ENCODE peak calls at places on chromosomes 11 and 22, in eight cellular contexts. K is psoas muscle; M is CD8-positive, alpha-beta T cell; Y is heart left ventricle; L is adrenal gland; I is Caco-2; U is IMR-90; T is Karpas-422. F is an unnamed sample.

GRCh38 chr11:63558459-63559157 is 4.6 kb downstream of the PLAAT2 start:
- DNase-seq in I (no peak), T (no peak), K (no peak), Y (no peak), U (no peak), M (no peak), L (no peak), F (no peak)

GRCh38 chr11:118908931-118909618 is 16.7 kb downstream of the BCL9L start:
- DNase-seq in Y (peak; percentile 86), L (peak; percentile 90), M (no peak), T (no peak), K (peak; percentile 84), I (peak; percentile 84), U (peak; percentile 92), F (no peak)

GRCh38 chr11:32088117-32088941 is 2.5 kb upstream of the RCN1 start:
- DNase-seq in L (peak; percentile 81), M (no peak), I (no peak), Y (peak; percentile 67), U (peak; percentile 91), T (no peak), K (no peak), F (no peak)

GRCh38 chr11:116281173-116282160 is 491.3 kb downstream of the BUD13 start:
- DNase-seq in U (no peak), K (no peak), Y (no peak), T (no peak), M (no peak), L (no peak), I (no peak), F (no peak)

GRCh38 chr11:76823481-76824028 is 37.2 kb upstream of the ACER3 start:
- DNase-seq in U (peak; percentile 76), T (no peak), L (no peak), I (peak; percentile 49), K (no peak), M (no peak), Y (peak; percentile 57), F (no peak)

GRCh38 chr11:124753624-124754023 is 1.6 kb upstream of the VSIG2 start:
- DNase-seq in I (no peak), U (no peak), T (no peak), Y (no peak), M (no peak), K (no peak), L (no peak), F (no peak)

GRCh38 chr22:38444783-38445182 is 10.2 kb downstream of the KCNJ4 start:
- DNase-seq in K (no peak), I (no peak), Y (no peak), M (no peak), L (no peak), U (no peak), T (no peak), F (no peak)

GRCh38 chr11:13260963-13261599 is 16.5 kb upstream of the BMAL1 start:
- DNase-seq in K (peak; percentile 23), L (peak; percentile 62), U (peak; percentile 12), I (no peak), T (no peak), M (no peak), Y (peak; percentile 66), F (no peak)

GRCh38 chr11:46322759-46323158 is 24.5 kb upstream of the DGKZ start:
- DNase-seq in T (no peak), L (no peak), K (no peak), M (no peak), I (no peak), U (peak; percentile 35), Y (no peak), F (no peak)

GRCh38 chr11:68396526-68396925 is 64.0 kb upstream of the PPP6R3 start:
- DNase-seq in I (no peak), T (no peak), U (no peak), L (no peak), Y (no peak), M (no peak), K (peak; percentile 60), F (no peak)

GRCh38 chr11:100930185-100930778 is 199.3 kb downstream of the PGR start:
- DNase-seq in I (no peak), Y (no peak), M (no peak), L (no peak), T (peak; percentile 85), U (peak; percentile 81), K (no peak), F (no peak)

GRCh38 chr11:37449146-37449545 is 851.1 kb upstream of the RAG2 start:
- DNase-seq in I (no peak), U (peak; percentile 68), K (no peak), M (no peak), L (no peak), Y (no peak), T (peak; percentile 62), F (no peak)

GRCh38 chr11:8290122-8290810 is 26.6 kb upstream of the LMO1 start:
- DNase-seq in Y (no peak), M (no peak), K (no peak), I (no peak), L (no peak), U (no peak), T (no peak), F (no peak)

GRCh38 chr11:117818036-117818858 is 6.3 kb downstream of the FXYD2 start:
- DNase-seq in M (no peak), L (peak; percentile 73), K (no peak), Y (no peak), I (no peak), U (peak; percentile 56), T (no peak), F (no peak)

GRCh38 chr22:35312198-35313059 is 12.7 kb downstream of the TOM1 start:
- DNase-seq in K (no peak), T (no peak), M (no peak), I (peak; percentile 81), L (no peak), U (peak; percentile 82), Y (no peak), F (no peak)

GRCh38 chr11:70111269-70112016 is 33.3 kb downstream of the ANO1 start:
- DNase-seq in L (no peak), M (no peak), T (peak; percentile 44), Y (peak; percentile 82), U (peak; percentile 67), I (no peak), K (peak; percentile 64), F (no peak)

GRCh38 chr11:115775846-115776245 is 271.6 kb upstream of the CADM1 start:
- DNase-seq in L (no peak), U (no peak), M (no peak), Y (no peak), K (no peak), T (no peak), I (no peak), F (no peak)

GRCh38 chr11:101323997-101324396 is 194.4 kb upstream of the PGR start:
- DNase-seq in L (no peak), K (no peak), I (no peak), T (no peak), M (no peak), Y (no peak), U (no peak), F (no peak)

GRCh38 chr11:112219476-112220232 is 6.6 kb upstream of the PTS start:
- DNase-seq in K (no peak), T (peak; percentile 79), U (peak; percentile 81), L (peak; percentile 57), Y (no peak), M (no peak), I (peak; percentile 60), F (no peak)

GRCh38 chr11:129077191-129077590 is 114.9 kb downstream of the ARHGAP32 start:
- DNase-seq in K (no peak), U (no peak), Y (no peak), T (no peak), I (no peak), M (no peak), L (no peak), F (no peak)

GRCh38 chr11:76808996-76809395 is 25.8 kb downstream of the TSKU start:
- DNase-seq in T (no peak), U (no peak), K (no peak), L (no peak), Y (no peak), I (peak; percentile 30), M (no peak), F (no peak)

GRCh38 chr11:61279934-61280656 is 15.0 kb downstream of the VWCE start:
- DNase-seq in M (no peak), U (peak; percentile 58), I (no peak), K (no peak), L (no peak), Y (no peak), T (no peak), F (no peak)

GRCh38 chr22:47587861-47588582 is 825.6 kb downstream of the TBC1D22A start:
- DNase-seq in I (no peak), L (no peak), U (no peak), K (no peak), T (no peak), Y (no peak), M (no peak), F (no peak)
- H3K9me3 ChIP-seq in I (no peaks in the 10 kb centered on the region), L (no peaks in the 10 kb centered on the region), U (peaks cover 37% of the 10 kb centered on the region), K (peaks cover 3% of the 10 kb centered on the region), T (peaks cover 4% of the 10 kb centered on the region), Y (peaks cover 7% of the 10 kb centered on the region), M (no peaks in the 10 kb centered on the region), F (no peaks in the 10 kb centered on the region)

GRCh38 chr22:47605441-47605840 is 843.0 kb downstream of the TBC1D22A start:
- DNase-seq in Y (no peak), K (no peak), U (no peak), I (no peak), L (no peak), T (no peak), M (no peak), F (no peak)
- H3K9me3 ChIP-seq in Y (peaks cover 6% of the 10 kb centered on the region), K (no peaks in the 10 kb centered on the region), U (peaks cover 46% of the 10 kb centered on the region), I (no peaks in the 10 kb centered on the region), L (no peaks in the 10 kb centered on the region), T (no peaks in the 10 kb centered on the region), M (no peaks in the 10 kb centered on the region), F (no peaks in the 10 kb centered on the region)

GRCh38 chr22:47206185-47206584 is 443.7 kb downstream of the TBC1D22A start:
- DNase-seq in K (no peak), Y (peak; percentile 40), T (no peak), U (no peak), L (no peak), I (no peak), M (no peak), F (no peak)
- H3K9me3 ChIP-seq in K (no peaks in the 10 kb centered on the region), Y (no peaks in the 10 kb centered on the region), T (no peaks in the 10 kb centered on the region), U (peaks cover 3% of the 10 kb centered on the region), L (no peaks in the 10 kb centered on the region), I (no peaks in the 10 kb centered on the region), M (no peaks in the 10 kb centered on the region), F (no peaks in the 10 kb centered on the region)

GRCh38 chr22:48531721-48532435 is 1295.8 kb downstream of the BRD1 start:
- DNase-seq in K (no peak), L (no peak), T (no peak), I (no peak), U (no peak), Y (no peak), M (no peak), F (no peak)

GRCh38 chr22:48523761-48524160 is 1303.9 kb downstream of the BRD1 start:
- DNase-seq in U (no peak), L (no peak), I (no peak), T (no peak), K (no peak), Y (no peak), M (no peak), F (no peak)

GRCh38 chr22:48530666-48531065 is 1297.0 kb downstream of the BRD1 start:
- DNase-seq in M (no peak), T (no peak), Y (no peak), L (no peak), U (no peak), I (no peak), K (no peak), F (no peak)

GRCh38 chr22:48531108-48531507 is 1296.6 kb downstream of the BRD1 start:
- DNase-seq in K (no peak), T (no peak), U (no peak), L (no peak), I (no peak), M (no peak), Y (no peak), F (no peak)

GRCh38 chr22:48528221-48528915 is 1299.3 kb downstream of the BRD1 start:
- DNase-seq in Y (no peak), L (no peak), I (no peak), M (no peak), K (no peak), U (no peak), T (no peak), F (no peak)
- H3K9me3 ChIP-seq in Y (no peaks in the 10 kb centered on the region), L (no peaks in the 10 kb centered on the region), I (no peaks in the 10 kb centered on the region), M (no peaks in the 10 kb centered on the region), K (no peaks in the 10 kb centered on the region), U (peaks cover 73% of the 10 kb centered on the region), T (no peaks in the 10 kb centered on the region), F (no peaks in the 10 kb centered on the region)

F was measured in T-helper 17 cell.